ENCODE peak calls at places on chromosome 12, in ten cellular contexts. D is endothelial cell; W is CD8-positive, alpha-beta T cell; T is fibroblast of pulmonary artery; P is vagina; U is prostate gland; C is astrocyte of the cerebellum; A is tibial nerve; S is fibroblast of villous mesenchyme; V is fibroblast of mammary gland. J is an unnamed sample.

GRCh38 chr12:11824069-11824468 is 174.6 kb downstream of the ETV6 start:
- DNase-seq in U (no peak), P (no peak), D (no peak), C (no peak), A (no peak), V (no peak), W (no peak), S (no peak), T (no peak), J (no peak)

GRCh38 chr12:89470741-89471504 is 53.7 kb downstream of the GALNT4 start:
- DNase-seq in D (no peak), S (peak), U (no peak), A (no peak), T (peak), P (no peak), V (peak), C (peak), W (no peak), J (no peak)

GRCh38 chr12:851913-852312 is 97.6 kb downstream of the RAD52 start:
- DNase-seq in P (no peak), T (peak), C (peak), A (no peak), W (no peak), S (peak), D (no peak), V (peak), U (no peak), J (no peak)

GRCh38 chr12:2868986-2869385 is 8.0 kb downstream of the FOXM1 start:
- DNase-seq in U (no peak), S (no peak), A (no peak), C (no peak), W (no peak), D (no peak), V (peak), T (no peak), P (no peak), J (no peak)

GRCh38 chr12:124390442-124391116 is 95.7 kb downstream of the RFLNA start:
- DNase-seq in W (no peak), S (peak), D (no peak), U (no peak), P (no peak), T (peak), V (peak), A (no peak), C (no peak), J (peak)

GRCh38 chr12:69475237-69475984 is 5.2 kb downstream of the FRS2 start:
- DNase-seq in A (no peak), C (no peak), U (no peak), P (no peak), V (peak), S (peak), W (no peak), D (no peak), T (peak), J (no peak)

GRCh38 chr12:107364875-107365518 is 271.6 kb upstream of the CRY1 start:
- DNase-seq in D (no peak), P (no peak), V (no peak), T (no peak), U (no peak), C (no peak), S (no peak), A (no peak), W (no peak), J (no peak)

GRCh38 chr12:88781909-88782308 is 201.6 kb upstream of the KITLG start:
- DNase-seq in P (no peak), T (peak), S (no peak), V (peak), A (no peak), W (no peak), C (no peak), U (no peak), D (no peak), J (no peak)

GRCh38 chr12:68121143-68121542 is 38.4 kb downstream of the IFNG start:
- DNase-seq in U (no peak), P (no peak), C (no peak), A (no peak), T (no peak), D (no peak), V (no peak), W (no peak), S (no peak), J (no peak)

GRCh38 chr12:108948369-108948768 is 68.5 kb downstream of the DAO start:
- DNase-seq in P (no peak), S (no peak), V (no peak), C (no peak), T (no peak), A (no peak), U (no peak), D (no peak), W (no peak), J (no peak)

GRCh38 chr12:78703820-78704525 is 160.6 kb upstream of the SYT1 start:
- DNase-seq in V (peak), W (no peak), C (peak), D (no peak), S (peak), A (no peak), T (peak), U (no peak), P (no peak), J (no peak)

GRCh38 chr12:100295764-100296555 is 29.0 kb downstream of the SCYL2 start:
- DNase-seq in A (no peak), T (peak), P (no peak), W (no peak), S (peak), U (no peak), V (peak), C (no peak), D (no peak), J (no peak)

GRCh38 chr12:88035271-88035906 is 6.2 kb upstream of the C12orf50 start:
- DNase-seq in V (peak), C (peak), S (peak), T (peak), D (peak), A (peak), P (no peak), W (peak), U (peak), J (peak)

GRCh38 chr12:10719482-10719881 is 3.6 kb downstream of the YBX3 start:
- DNase-seq in V (peak), C (no peak), P (no peak), U (peak), W (no peak), A (no peak), S (peak), T (no peak), D (no peak), J (no peak)

GRCh38 chr12:133264173-133264572 is 28.5 kb upstream of the ANHX start:
- DNase-seq in D (no peak), U (no peak), W (no peak), S (no peak), A (no peak), T (no peak), C (no peak), V (no peak), P (no peak), J (no peak)

GRCh38 chr12:64608901-64609542 is 1.3 kb upstream of the RASSF3 start:
- DNase-seq in U (peak), C (no peak), P (no peak), W (no peak), D (peak), S (peak), V (peak), T (peak), A (no peak), J (no peak)

GRCh38 chr12:95859344-95859816 is 628 bp downstream of the SNRPF start:
- DNase-seq in U (no peak), C (no peak), D (no peak), P (no peak), W (no peak), S (peak), A (no peak), T (peak), V (peak), J (no peak)

GRCh38 chr12:124665516-124665915 is 98.1 kb upstream of the NCOR2 start:
- DNase-seq in S (no peak), U (no peak), W (no peak), D (no peak), A (no peak), V (no peak), C (no peak), P (no peak), T (peak), J (no peak)

GRCh38 chr12:132717011-132717410 is 6.4 kb downstream of the PGAM5 start:
- DNase-seq in V (no peak), T (no peak), C (no peak), U (no peak), P (no peak), D (no peak), A (no peak), W (no peak), S (no peak), J (peak)

GRCh38 chr12:122467983-122468382 is 32.7 kb downstream of the ZCCHC8 start:
- DNase-seq in W (no peak), V (no peak), P (no peak), A (no peak), U (peak), T (no peak), D (no peak), C (no peak), S (no peak), J (no peak)

GRCh38 chr12:13093850-13094225 is 9.6 kb downstream of the GSG1 start:
- DNase-seq in W (no peak), U (no peak), V (no peak), D (no peak), P (no peak), C (no peak), T (no peak), A (no peak), S (peak), J (no peak)

GRCh38 chr12:68397566-68398158 is 65.5 kb upstream of the MDM1 start:
- DNase-seq in T (peak), A (no peak), V (no peak), S (no peak), D (no peak), U (no peak), C (no peak), P (no peak), W (no peak), J (no peak)

GRCh38 chr12:55899035-55899434 is 28.7 kb downstream of the PYM1 start:
- DNase-seq in V (peak), A (no peak), S (peak), P (no peak), W (no peak), C (no peak), U (no peak), T (peak), D (no peak), J (no peak)

GRCh38 chr12:11577658-11578260 is 71.7 kb upstream of the ETV6 start:
- DNase-seq in S (no peak), U (no peak), V (peak), P (no peak), W (no peak), A (no peak), C (no peak), T (no peak), D (no peak), J (no peak)

GRCh38 chr12:122421263-122421814 is 1.1 kb downstream of the CLIP1 start:
- DNase-seq in U (peak), D (peak), P (no peak), V (peak), A (no peak), T (peak), S (peak), W (no peak), C (no peak), J (no peak)

GRCh38 chr12:109621271-109621671 is 47.7 kb downstream of the MVK start:
- DNase-seq in D (no peak), A (no peak), C (no peak), W (no peak), U (no peak), P (no peak), V (peak), S (peak), T (no peak), J (no peak)

GRCh38 chr12:98803468-98804209 is 158.5 kb downstream of the APAF1 start:
- DNase-seq in V (peak), U (no peak), D (no peak), S (no peak), T (no peak), P (no peak), A (no peak), W (no peak), C (no peak), J (no peak)
- TF ChIP-seq CTCF in V (no peak), U (no peak), D (no peak), S (no peak), T (no peak), P (no peak), A (no peak), W (no peak), C (no peak), J (no peak)

DNA sequence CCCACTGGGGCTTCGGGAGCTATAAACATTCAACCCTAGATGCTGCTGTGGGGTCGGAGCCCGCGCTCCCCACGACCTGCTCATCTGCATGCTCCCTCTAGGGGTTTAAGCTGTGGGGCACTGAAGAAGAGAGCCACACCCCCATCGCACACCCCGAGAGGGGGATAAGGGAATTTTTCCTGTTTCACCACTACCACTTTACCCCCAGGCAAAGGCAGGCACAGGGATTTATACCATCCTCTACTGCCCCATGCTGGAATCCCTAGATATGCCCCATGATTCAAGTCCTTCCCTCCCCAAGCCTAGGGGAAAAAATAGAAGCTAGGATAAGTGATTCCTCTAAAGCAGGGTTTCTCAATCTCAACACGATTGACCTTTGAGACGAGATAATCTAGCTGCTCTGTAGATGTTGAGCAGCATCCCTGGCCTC is 59.9 kb upstream of the CCDC60 start:
- DNase-seq in W (no peak), S (no peak), C (no peak), A (no peak), T (no peak), U (no peak), D (no peak), P (no peak), V (no peak), J (no peak)
- TF ChIP-seq CTCF in W (no peak), S (no peak), C (no peak), A (no peak), T (no peak), U (no peak), D (no peak), P (no peak), V (no peak), J (no peak)

DNA sequence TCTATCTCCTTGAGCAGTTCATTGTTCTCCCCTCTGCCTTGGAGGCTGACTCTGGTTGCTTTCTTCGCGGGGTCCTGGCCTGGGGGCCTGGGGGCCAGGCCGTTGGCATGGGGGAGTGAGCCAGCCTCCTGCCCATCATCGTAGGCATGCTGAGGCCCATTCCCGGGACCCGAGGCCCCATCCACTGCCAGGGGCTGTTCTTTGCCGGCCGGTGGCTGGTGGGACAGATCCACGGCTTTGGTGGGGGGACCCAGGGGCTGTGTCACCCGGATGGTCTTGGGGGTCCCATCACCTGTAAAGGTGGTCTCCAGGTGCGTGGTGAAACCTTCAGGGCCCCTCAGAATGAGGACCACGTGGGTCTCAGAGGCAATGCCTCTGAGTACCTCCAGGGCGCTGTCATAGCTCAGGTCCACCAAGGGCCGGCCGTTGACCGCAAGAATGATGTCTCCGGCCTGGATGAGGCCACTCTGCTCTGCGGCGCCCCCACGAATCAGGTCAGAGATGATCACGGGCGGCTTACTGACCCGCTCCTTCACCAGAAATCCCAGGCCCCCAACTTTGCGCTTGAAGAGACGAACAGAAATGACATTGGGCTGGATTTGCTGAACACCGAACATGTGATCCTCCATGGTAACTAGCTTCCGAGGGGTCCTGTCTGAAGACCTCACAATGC is 30.8 kb downstream of the NOS1 start:
- DNase-seq in S (no peak), D (no peak), W (no peak), A (no peak), C (no peak), V (no peak), U (no peak), P (no peak), T (no peak), J (no peak)
- TF ChIP-seq CTCF in S (no peak), D (no peak), W (no peak), A (no peak), C (no peak), V (no peak), U (no peak), P (no peak), T (no peak), J (no peak)

DNA sequence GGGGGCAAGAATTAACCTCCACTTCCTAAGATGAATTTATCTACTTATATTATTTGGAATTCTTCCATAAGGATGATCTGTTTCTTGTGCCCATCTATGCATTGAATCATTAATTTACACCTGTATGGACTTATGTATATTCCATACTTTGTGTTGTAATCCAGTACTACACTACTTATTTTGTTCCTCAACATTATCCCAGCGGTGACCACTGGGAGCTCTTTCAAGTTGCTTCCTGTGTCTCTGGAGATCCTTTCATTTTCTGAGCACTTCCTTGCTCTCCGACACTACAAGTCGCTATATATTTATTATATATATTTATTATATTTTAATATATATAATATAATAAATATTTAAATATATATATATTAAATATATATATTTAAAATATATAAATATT is 54.9 kb upstream of the SCN8A start:
- DNase-seq in A (no peak), S (no peak), U (no peak), W (no peak), P (no peak), C (no peak), V (peak), D (no peak), T (peak), J (no peak)
- TF ChIP-seq CTCF in A (no peak), S (no peak), U (no peak), W (no peak), P (no peak), C (peak), V (peak), D (peak), T (peak), J (no peak)

GRCh38 chr12:5251786-5252185 is 180.1 kb upstream of the NTF3 start:
- DNase-seq in U (no peak), A (no peak), W (no peak), S (no peak), T (no peak), D (no peak), V (no peak), P (no peak), C (no peak), J (no peak)
- TF ChIP-seq CTCF in U (no peak), A (no peak), W (no peak), S (no peak), T (no peak), D (no peak), V (no peak), P (no peak), C (no peak), J (no peak)